ENCODE peak calls at places on chromosomes 1 and 21, in six cellular contexts. One of them, this sample, is unnamed.
A peak's percentile ranks its signal among the peaks of the same experiment; 100 is the strongest.

GRCh38 chr1:201582261-201582951 is 43.5 kb downstream of the NAV1 start:
- DNase-seq in B cell: no peak
- DNase-seq in GM20000: no peak
- DNase-seq in HL-60: no peak
- DNase-seq in A549: no peak
- DNase-seq in ovary: no peak
- DNase-seq in this sample: no peak

GRCh38 chr1:46150085-46150484 is 17.7 kb upstream of the PIK3R3 start:
- DNase-seq in B cell: no peak
- DNase-seq in HL-60: no peak
- DNase-seq in GM20000: no peak
- DNase-seq in ovary: no peak
- DNase-seq in A549: no peak
- DNase-seq in this sample: no peak

GRCh38 chr1:212669600-212669999 is 30.0 kb downstream of the BATF3 start:
- DNase-seq in ovary: no peak
- DNase-seq in A549: no peak
- DNase-seq in B cell: no peak
- DNase-seq in GM20000: no peak
- DNase-seq in HL-60: no peak
- DNase-seq in this sample: no peak

GRCh38 chr1:89927478-89927877 is 67.4 kb upstream of the ZNF326 start:
- DNase-seq in GM20000: no peak
- DNase-seq in HL-60: no peak
- DNase-seq in A549: no peak
- DNase-seq in B cell: no peak
- DNase-seq in ovary: no peak
- DNase-seq in this sample: no peak

GRCh38 chr1:224205438-224205840 is 22.4 kb downstream of the DEGS1 start:
- DNase-seq in ovary: no peak
- DNase-seq in HL-60: peak; percentile 52
- DNase-seq in GM20000: no peak
- DNase-seq in A549: no peak
- DNase-seq in B cell: no peak
- DNase-seq in this sample: no peak

GRCh38 chr1:207838156-207839082 is 72.5 kb downstream of the CD34 start:
- DNase-seq in GM20000: no peak
- DNase-seq in ovary: peak; percentile 85
- DNase-seq in B cell: no peak
- DNase-seq in A549: no peak
- DNase-seq in HL-60: no peak
- DNase-seq in this sample: no peak

GRCh38 chr1:111145542-111145941 is 5.5 kb downstream of the CEPT1 start:
- DNase-seq in HL-60: no peak
- DNase-seq in GM20000: no peak
- DNase-seq in A549: no peak
- DNase-seq in ovary: no peak
- DNase-seq in B cell: no peak
- DNase-seq in this sample: no peak

GRCh38 chr1:70319750-70320149 is 34.8 kb downstream of the ANKRD13C start:
- DNase-seq in GM20000: no peak
- DNase-seq in ovary: no peak
- DNase-seq in HL-60: no peak
- DNase-seq in B cell: no peak
- DNase-seq in A549: peak; percentile 6
- DNase-seq in this sample: peak; percentile 1

GRCh38 chr1:66276229-66276628 is 257.7 kb upstream of the SGIP1 start:
- DNase-seq in ovary: no peak
- DNase-seq in A549: no peak
- DNase-seq in B cell: no peak
- DNase-seq in GM20000: peak; percentile 34
- DNase-seq in HL-60: no peak
- DNase-seq in this sample: no peak

GRCh38 chr1:2943686-2944260 is 77.5 kb upstream of the ACTRT2 start:
- DNase-seq in ovary: no peak
- DNase-seq in GM20000: no peak
- DNase-seq in A549: no peak
- DNase-seq in HL-60: no peak
- DNase-seq in B cell: no peak
- DNase-seq in this sample: no peak

GRCh38 chr1:115288799-115289198 is 49.2 kb downstream of the NGF start:
- DNase-seq in A549: no peak
- DNase-seq in HL-60: no peak
- DNase-seq in GM20000: no peak
- DNase-seq in ovary: no peak
- DNase-seq in B cell: no peak
- DNase-seq in this sample: no peak

GRCh38 chr1:185560760-185561159 is 173.4 kb upstream of the HMCN1 start:
- DNase-seq in ovary: no peak
- DNase-seq in A549: no peak
- DNase-seq in B cell: no peak
- DNase-seq in GM20000: no peak
- DNase-seq in HL-60: peak; percentile 23
- DNase-seq in this sample: no peak

GRCh38 chr21:39451332-39452206 is at the start of gene SH3BGR:
- DNase-seq in ovary: no peak
- DNase-seq in HL-60: no peak
- DNase-seq in GM20000: no peak
- DNase-seq in B cell: no peak
- DNase-seq in A549: no peak
- DNase-seq in this sample: no peak

GRCh38 chr1:112954945-112955677 is 885 bp downstream of the SLC16A1 start:
- DNase-seq in GM20000: peak; percentile 65
- DNase-seq in HL-60: peak; percentile 63
- DNase-seq in ovary: peak; percentile 54
- DNase-seq in B cell: peak; percentile 49
- DNase-seq in A549: peak; percentile 42
- DNase-seq in this sample: no peak

GRCh38 chr1:203480525-203481084 is 5.0 kb downstream of the PRELP start:
- DNase-seq in A549: peak; percentile 63
- DNase-seq in B cell: peak; percentile 44
- DNase-seq in ovary: peak; percentile 87
- DNase-seq in HL-60: no peak
- DNase-seq in GM20000: no peak
- DNase-seq in this sample: peak; percentile 85

GRCh38 chr1:54922921-54923421 is 36.0 kb upstream of the DHCR24 start:
- DNase-seq in HL-60: no peak
- DNase-seq in ovary: no peak
- DNase-seq in GM20000: no peak
- DNase-seq in B cell: no peak
- DNase-seq in A549: no peak
- DNase-seq in this sample: peak; percentile 23

GRCh38 chr1:62068978-62069377 is 125.7 kb upstream of the L1TD1 start:
- DNase-seq in A549: no peak
- DNase-seq in GM20000: no peak
- DNase-seq in B cell: no peak
- DNase-seq in HL-60: no peak
- DNase-seq in ovary: no peak
- DNase-seq in this sample: no peak

GRCh38 chr1:183267646-183268431 is 81.8 kb downstream of the LAMC2 start:
- DNase-seq in B cell: no peak
- DNase-seq in A549: no peak
- DNase-seq in GM20000: no peak
- DNase-seq in HL-60: no peak
- DNase-seq in ovary: no peak
- DNase-seq in this sample: peak; percentile 89

GRCh38 chr1:22806584-22806983 is 95.9 kb downstream of the EPHB2 start:
- DNase-seq in HL-60: no peak
- DNase-seq in B cell: no peak
- DNase-seq in ovary: no peak
- DNase-seq in A549: no peak
- DNase-seq in GM20000: no peak
- DNase-seq in this sample: no peak

GRCh38 chr1:70941563-70941962 is 106.1 kb downstream of the PTGER3 start:
- DNase-seq in A549: no peak
- DNase-seq in B cell: no peak
- DNase-seq in GM20000: no peak
- DNase-seq in ovary: no peak
- DNase-seq in HL-60: no peak
- DNase-seq in this sample: no peak

GRCh38 chr1:7387053-7387861 is 383.8 kb upstream of the VAMP3 start:
- DNase-seq in A549: no peak
- DNase-seq in ovary: no peak
- DNase-seq in HL-60: no peak
- DNase-seq in B cell: no peak
- DNase-seq in GM20000: no peak
- DNase-seq in this sample: no peak

GRCh38 chr1:151972533-151973270 is 21.0 kb downstream of the S100A10 start:
- DNase-seq in GM20000: no peak
- DNase-seq in A549: peak; percentile 77
- DNase-seq in ovary: no peak
- DNase-seq in B cell: no peak
- DNase-seq in HL-60: no peak
- DNase-seq in this sample: no peak

GRCh38 chr1:43783671-43784205 is 76.4 kb downstream of the ST3GAL3 start:
- DNase-seq in GM20000: peak; percentile 36
- DNase-seq in A549: peak; percentile 40
- DNase-seq in HL-60: no peak
- DNase-seq in B cell: no peak
- DNase-seq in ovary: no peak
- DNase-seq in this sample: no peak

GRCh38 chr1:61825398-61825797 is 83.1 kb downstream of the PATJ start:
- DNase-seq in B cell: no peak
- DNase-seq in A549: no peak
- DNase-seq in HL-60: no peak
- DNase-seq in ovary: no peak
- DNase-seq in GM20000: no peak
- DNase-seq in this sample: no peak

GRCh38 chr1:42743302-42744029 is 3.4 kb upstream of the CLDN19 start:
- DNase-seq in ovary: no peak
- DNase-seq in HL-60: no peak
- DNase-seq in A549: no peak
- DNase-seq in GM20000: no peak
- DNase-seq in B cell: no peak
- DNase-seq in this sample: no peak

GRCh38 chr1:180231506-180232420 is 1.7 kb downstream of the LHX4 start:
- DNase-seq in A549: peak; percentile 80
- DNase-seq in GM20000: peak; percentile 64
- DNase-seq in B cell: peak; percentile 67
- DNase-seq in ovary: no peak
- DNase-seq in HL-60: peak; percentile 83
- DNase-seq in this sample: no peak

GRCh38 chr1:30380625-30380984 is 342.8 kb downstream of the MATN1 start:
- DNase-seq in GM20000: no peak
- DNase-seq in HL-60: no peak
- DNase-seq in ovary: no peak
- DNase-seq in B cell: no peak
- DNase-seq in A549: no peak
- DNase-seq in this sample: no peak

GRCh38 chr1:173628888-173629287 is 6.2 kb upstream of the TEX50 start:
- DNase-seq in HL-60: no peak
- DNase-seq in A549: no peak
- DNase-seq in GM20000: no peak
- DNase-seq in B cell: no peak
- DNase-seq in ovary: no peak
- DNase-seq in this sample: no peak

GRCh38 chr1:229596961-229597699 is 28.8 kb downstream of the TAF5L start:
- DNase-seq in A549: no peak
- DNase-seq in ovary: no peak
- DNase-seq in B cell: no peak
- DNase-seq in HL-60: no peak
- DNase-seq in GM20000: no peak
- DNase-seq in this sample: peak; percentile 14

GRCh38 chr1:15446212-15446611 is 8.0 kb downstream of the CTRC start:
- DNase-seq in B cell: no peak
- DNase-seq in GM20000: no peak
- DNase-seq in HL-60: no peak
- DNase-seq in ovary: no peak
- DNase-seq in A549: no peak
- DNase-seq in this sample: no peak

GRCh38 chr21:16079830-16080229 is 350.0 kb downstream of the USP25 start:
- DNase-seq in GM20000: no peak
- DNase-seq in ovary: no peak
- DNase-seq in HL-60: no peak
- DNase-seq in B cell: no peak
- DNase-seq in A549: no peak
- DNase-seq in this sample: no peak

DNA sequence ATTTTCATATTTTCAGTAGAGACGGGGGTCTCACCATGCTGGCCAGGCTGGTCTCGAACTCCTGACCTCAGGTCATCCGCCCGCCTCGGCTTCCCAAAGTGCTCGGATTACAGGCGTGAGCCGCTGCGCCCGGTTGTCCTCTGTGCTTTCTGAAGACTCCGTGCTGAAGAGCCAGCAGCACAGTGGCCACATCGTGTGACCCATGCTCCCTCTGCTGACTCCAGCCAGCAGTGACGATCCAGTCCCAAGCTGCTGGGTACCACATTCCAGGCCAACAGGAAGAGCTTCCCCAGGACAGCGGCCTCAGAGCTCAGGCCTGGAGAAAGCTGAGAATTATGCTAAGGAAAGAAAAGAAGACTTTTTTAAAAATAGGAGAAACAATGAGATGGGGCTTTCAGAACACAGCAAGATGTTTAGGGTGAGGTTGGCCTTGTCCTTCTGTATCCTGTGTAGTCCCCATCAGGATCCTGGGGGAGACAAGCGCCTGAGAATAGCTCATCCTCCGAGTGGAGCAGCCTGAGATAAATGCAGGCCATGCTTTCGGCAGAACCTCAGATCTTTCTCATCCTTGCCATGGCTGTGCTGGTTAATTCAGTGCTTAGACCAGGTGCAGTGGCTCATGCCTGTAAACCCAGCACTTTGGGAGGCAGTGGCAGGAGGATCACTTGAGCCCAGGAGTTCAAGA is 207.1 kb downstream of the SLC35F3 start:
- DNase-seq in GM20000: no peak
- DNase-seq in HL-60: no peak
- DNase-seq in ovary: no peak
- DNase-seq in A549: peak; percentile 75
- DNase-seq in B cell: no peak
- DNase-seq in this sample: no peak
- TF ChIP-seq CTCF in GM20000: no peak
- TF ChIP-seq CTCF in HL-60: no peak
- TF ChIP-seq CTCF in ovary: no peak
- TF ChIP-seq CTCF in A549: peak; percentile 62
- TF ChIP-seq CTCF in B cell: no peak
- TF ChIP-seq CTCF in this sample: no peak

GRCh38 chr1:53592521-53592982 is 133.4 kb downstream of the DMRTB1 start:
- DNase-seq in B cell: no peak
- DNase-seq in A549: no peak
- DNase-seq in HL-60: no peak
- DNase-seq in GM20000: no peak
- DNase-seq in ovary: no peak
- DNase-seq in this sample: peak; percentile 44
- TF ChIP-seq CTCF in B cell: no peak
- TF ChIP-seq CTCF in A549: no peak
- TF ChIP-seq CTCF in HL-60: no peak
- TF ChIP-seq CTCF in GM20000: no peak
- TF ChIP-seq CTCF in ovary: no peak
- TF ChIP-seq CTCF in this sample: no peak

GRCh38 chr1:156797212-156797871 is 19.3 kb downstream of the SH2D2A start:
- DNase-seq in A549: peak; percentile 75
- DNase-seq in B cell: peak; percentile 47
- DNase-seq in ovary: no peak
- DNase-seq in HL-60: peak; percentile 56
- DNase-seq in GM20000: peak; percentile 63
- DNase-seq in this sample: peak; percentile 37
- TF ChIP-seq CTCF in A549: peak; percentile 87
- TF ChIP-seq CTCF in B cell: peak; percentile 73
- TF ChIP-seq CTCF in ovary: no peak
- TF ChIP-seq CTCF in HL-60: peak; percentile 82
- TF ChIP-seq CTCF in GM20000: peak; percentile 63
- TF ChIP-seq CTCF in this sample: peak; percentile 84

GRCh38 chr1:21574464-21575151 is 65.4 kb downstream of the ALPL start:
- DNase-seq in B cell: no peak
- DNase-seq in ovary: peak; percentile 77
- DNase-seq in A549: no peak
- DNase-seq in GM20000: no peak
- DNase-seq in HL-60: no peak
- DNase-seq in this sample: no peak
- TF ChIP-seq CTCF in B cell: no peak
- TF ChIP-seq CTCF in ovary: no peak
- TF ChIP-seq CTCF in A549: no peak
- TF ChIP-seq CTCF in GM20000: no peak
- TF ChIP-seq CTCF in HL-60: no peak
- TF ChIP-seq CTCF in this sample: no peak

This sample was measured in AG09319.